ENCODE peak calls at places on chromosomes 16 and 17, in eight cellular contexts. A is fibroblast of mammary gland, L is spleen, I is HFF-Myc, X is suprapubic skin, D is brain microvascular endothelial cell, P is GM10248, E is neural crest cell. F is an unnamed sample.

GRCh38 chr17:75459590-75460267 is 3.3 kb downstream of the TMEM94 start:
- DNase-seq in A (no peak), L (no peak), I (no peak), X (no peak), D (no peak), P (no peak), E (no peak), F (no peak)

GRCh38 chr16:72787519-72788268 is 260.2 kb downstream of the ZFHX3 start:
- DNase-seq in A (peak), L (peak), I (peak), X (no peak), D (peak), P (peak), E (peak), F (peak)

GRCh38 chr17:77690271-77691161 is 268.0 kb upstream of the TNRC6C start:
- DNase-seq in A (no peak), L (no peak), I (peak), X (no peak), D (no peak), P (no peak), E (no peak), F (peak)

GRCh38 chr17:81968850-81969812 is 8.1 kb upstream of the NOTUM start:
- DNase-seq in A (no peak), L (no peak), I (no peak), X (no peak), D (no peak), P (no peak), E (no peak), F (no peak)

GRCh38 chr16:5252800-5253199 is 155.2 kb upstream of the EEF2KMT start:
- DNase-seq in A (no peak), L (no peak), I (no peak), X (no peak), D (no peak), P (no peak), E (no peak), F (no peak)

GRCh38 chr16:84243732-84244131 is 3.9 kb upstream of the KCNG4 start:
- DNase-seq in A (no peak), L (no peak), I (no peak), X (no peak), D (no peak), P (no peak), E (no peak), F (no peak)

GRCh38 chr17:72122336-72122667 is 1.5 kb downstream of the SOX9 start:
- DNase-seq in A (no peak), L (no peak), I (no peak), X (no peak), D (no peak), P (no peak), E (no peak), F (no peak)

GRCh38 chr17:71111460-71111859 is 942.1 kb downstream of the KCNJ2 start:
- DNase-seq in A (no peak), L (no peak), I (no peak), X (no peak), D (no peak), P (no peak), E (no peak), F (no peak)

GRCh38 chr17:69356625-69357024 is 29.7 kb upstream of the ABCA5 start:
- DNase-seq in A (no peak), L (no peak), I (no peak), X (no peak), D (no peak), P (no peak), E (no peak), F (no peak)

GRCh38 chr16:49366669-49367068 is 6.9 kb upstream of the C16orf78 start:
- DNase-seq in A (no peak), L (no peak), I (no peak), X (no peak), D (no peak), P (no peak), E (no peak), F (no peak)

GRCh38 chr16:80684906-80685305 is 119.5 kb downstream of the CDYL2 start:
- DNase-seq in A (no peak), L (no peak), I (no peak), X (no peak), D (no peak), P (no peak), E (no peak), F (peak)

GRCh38 chr16:2701272-2701671 is 18.8 kb downstream of the PRSS27 start:
- DNase-seq in A (no peak), L (no peak), I (no peak), X (no peak), D (no peak), P (no peak), E (no peak), F (no peak)

GRCh38 chr16:86905302-86905701 is 327.0 kb downstream of the FOXL1 start:
- DNase-seq in A (no peak), L (peak), I (no peak), X (no peak), D (no peak), P (no peak), E (no peak), F (no peak)

GRCh38 chr16:14002416-14002815 is 68.7 kb upstream of the MRTFB start:
- DNase-seq in A (peak), L (no peak), I (no peak), X (no peak), D (no peak), P (no peak), E (no peak), F (no peak)

GRCh38 chr16:65044861-65045260 is 77.0 kb downstream of the CDH11 start:
- DNase-seq in A (peak), L (no peak), I (no peak), X (no peak), D (peak), P (no peak), E (no peak), F (no peak)

GRCh38 chr16:19108409-19109287 is 5.1 kb upstream of the ITPRIPL2 start:
- DNase-seq in A (no peak), L (no peak), I (no peak), X (no peak), D (no peak), P (peak), E (no peak), F (no peak)

GRCh38 chr16:7405166-7405565 is 72.5 kb downstream of the RBFOX1 start:
- DNase-seq in A (no peak), L (no peak), I (no peak), X (no peak), D (no peak), P (no peak), E (no peak), F (no peak)

GRCh38 chr16:46629331-46629843 is 8.2 kb upstream of the SHCBP1 start:
- DNase-seq in A (peak), L (no peak), I (peak), X (no peak), D (peak), P (no peak), E (no peak), F (no peak)

GRCh38 chr17:29291163-29291752 is 2.7 kb downstream of the NUFIP2 start:
- DNase-seq in A (peak), L (no peak), I (peak), X (no peak), D (peak), P (peak), E (peak), F (no peak)

GRCh38 chr17:63358111-63358839 is 87.8 kb downstream of the CYB561 start:
- DNase-seq in A (peak), L (no peak), I (peak), X (no peak), D (peak), P (no peak), E (no peak), F (no peak)

GRCh38 chr17:62827722-62828498 is 19.8 kb upstream of the MARCHF10 start:
- DNase-seq in A (peak), L (no peak), I (no peak), X (no peak), D (peak), P (no peak), E (no peak), F (peak)

GRCh38 chr17:31200287-31200686 is 96.8 kb downstream of the OMG start:
- DNase-seq in A (no peak), L (no peak), I (no peak), X (no peak), D (no peak), P (no peak), E (no peak), F (no peak)

GRCh38 chr17:65055280-65055707 is 1.2 kb downstream of the GNA13 start:
- DNase-seq in A (no peak), L (no peak), I (no peak), X (no peak), D (no peak), P (no peak), E (no peak), F (no peak)

GRCh38 chr16:28597692-28598261 is 927 bp upstream of the SULT1A2 start:
- DNase-seq in A (no peak), L (peak), I (no peak), X (no peak), D (no peak), P (no peak), E (no peak), F (no peak)

DNA sequence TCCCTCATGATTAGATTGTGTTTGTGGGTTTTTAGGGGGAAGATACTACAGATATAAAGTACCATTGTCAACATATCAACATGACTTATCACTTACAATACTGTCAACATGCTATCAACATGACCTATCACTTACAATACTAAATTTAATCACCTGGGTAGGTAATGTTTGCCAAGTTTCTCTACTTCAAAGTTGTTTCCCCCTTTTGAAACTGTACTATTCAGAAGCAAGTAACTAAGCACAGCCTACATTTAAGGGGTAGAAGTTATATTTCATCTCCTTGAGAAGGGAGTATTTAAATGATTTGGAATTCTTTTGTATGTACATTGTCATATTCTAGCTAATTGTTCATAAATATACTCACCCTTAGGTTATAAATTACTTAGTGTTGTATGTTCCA is 68.7 kb downstream of the TRIM37 start:
- DNase-seq in A (no peak), L (no peak), I (no peak), X (no peak), D (no peak), P (no peak), E (no peak), F (no peak)
- TF ChIP-seq CTCF in A (no peak), L (no peak), I (no peak), X (no peak), D (no peak), P (no peak), E (no peak), F (no peak)

DNA sequence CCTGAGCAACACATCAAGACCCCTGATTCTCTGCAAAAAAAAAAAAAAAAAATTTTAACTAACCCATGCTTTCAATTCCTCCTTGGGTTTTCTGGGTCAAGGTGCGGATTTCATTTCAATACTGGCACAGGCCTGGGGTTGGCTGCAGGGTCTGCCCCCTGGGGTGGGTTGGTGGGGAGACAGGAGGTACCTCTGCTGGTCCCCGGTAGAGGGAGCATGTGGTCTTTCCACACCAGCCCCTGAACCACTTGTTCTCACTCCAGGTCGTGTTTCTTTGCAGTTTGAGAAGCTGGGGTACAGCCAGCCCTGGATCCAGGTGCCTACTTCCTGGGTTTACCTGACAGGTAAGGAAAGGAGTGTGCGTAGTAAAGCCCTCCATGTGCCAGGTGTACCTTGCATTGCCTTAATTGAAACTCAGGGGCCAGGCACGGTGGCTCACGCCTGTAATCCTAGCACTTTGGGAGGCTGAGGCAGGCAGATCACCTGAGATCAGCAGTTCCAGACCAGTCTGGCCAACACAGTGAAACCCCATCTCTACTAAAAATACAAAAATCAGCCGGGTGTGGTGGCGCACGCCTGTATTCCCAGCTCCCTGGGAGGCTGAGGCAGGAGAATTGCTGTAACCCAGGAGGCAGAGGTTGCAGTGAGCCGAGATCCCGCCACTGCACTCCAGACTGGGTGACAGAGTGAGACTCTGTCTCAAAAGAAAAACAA is 21.8 kb downstream of the SDR42E2 start:
- DNase-seq in A (no peak), L (no peak), I (no peak), X (no peak), D (no peak), P (peak), E (no peak), F (no peak)
- TF ChIP-seq CTCF in A (peak), L (no peak), I (peak), X (no peak), D (peak), P (peak), E (no peak), F (peak)

GRCh38 chr16:88936008-88936912 is 40.7 kb downstream of the CBFA2T3 start:
- DNase-seq in A (no peak), L (peak), I (no peak), X (no peak), D (no peak), P (peak), E (no peak), F (no peak)
- TF ChIP-seq CTCF in A (no peak), L (peak), I (no peak), X (no peak), D (no peak), P (peak), E (no peak), F (no peak)

GRCh38 chr17:47847341-47848197 is 3.4 kb downstream of the SP6 start:
- DNase-seq in A (peak), L (no peak), I (no peak), X (no peak), D (no peak), P (no peak), E (no peak), F (no peak)
- TF ChIP-seq CTCF in A (peak), L (no peak), I (peak), X (no peak), D (peak), P (peak), E (peak), F (peak)

DNA sequence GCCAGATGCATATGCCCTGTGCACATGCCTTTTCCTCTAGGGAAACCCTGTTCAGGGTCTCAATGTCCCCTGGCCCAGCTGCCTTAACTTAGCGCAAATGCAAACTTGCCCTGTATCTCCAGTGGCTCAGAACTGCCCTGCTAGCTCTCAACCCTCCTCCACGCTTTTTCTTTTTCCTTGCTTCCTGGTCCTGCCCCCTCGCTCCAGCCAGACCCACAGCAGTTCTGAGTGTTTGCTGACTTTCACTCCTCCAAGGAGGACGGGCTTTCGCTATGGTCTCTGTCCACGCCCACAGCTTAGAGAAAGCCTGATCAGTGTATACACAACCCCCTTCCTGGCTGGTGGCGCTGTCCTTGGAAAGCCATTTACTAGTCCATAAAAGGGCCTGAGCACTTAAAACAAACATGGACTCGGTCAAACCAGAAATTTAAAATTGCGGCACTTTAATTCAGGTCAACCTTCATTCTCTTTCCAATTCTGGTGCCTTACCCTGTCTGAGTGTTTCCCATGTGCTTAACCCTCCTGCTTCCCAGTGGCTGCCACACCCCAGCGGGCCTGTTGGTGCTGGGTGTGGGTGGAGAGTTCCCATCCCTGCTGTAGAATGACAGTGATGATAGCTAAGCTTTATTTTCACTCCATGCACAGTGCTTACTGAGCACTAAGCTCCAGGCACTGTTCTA is 15.6 kb upstream of the TMEM98 start:
- DNase-seq in A (peak), L (no peak), I (peak), X (peak), D (peak), P (no peak), E (no peak), F (no peak)
- TF ChIP-seq CTCF in A (peak), L (no peak), I (peak), X (no peak), D (peak), P (no peak), E (no peak), F (no peak)

DNA sequence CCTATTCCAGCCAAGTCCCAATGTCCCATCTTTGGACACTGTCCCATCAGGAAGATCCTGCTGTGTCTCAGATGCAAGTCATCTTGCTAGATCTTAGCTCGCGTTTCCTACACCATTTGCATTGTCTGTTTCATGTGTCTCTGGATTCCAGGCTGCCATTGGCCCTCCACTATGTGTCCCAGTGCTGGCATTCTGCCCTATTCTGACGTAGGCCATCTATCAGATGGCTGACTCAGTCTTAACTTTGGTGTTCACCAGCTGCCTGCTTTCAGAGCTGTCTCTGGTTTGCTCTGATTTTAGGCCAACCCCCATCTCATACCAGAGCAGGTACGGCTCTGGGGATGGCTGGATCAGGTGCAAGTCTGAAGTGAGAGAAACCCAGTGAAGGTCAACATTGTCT is 300.9 kb upstream of the ASIC2 start:
- DNase-seq in A (no peak), L (no peak), I (no peak), X (no peak), D (no peak), P (no peak), E (no peak), F (no peak)
- TF ChIP-seq CTCF in A (no peak), L (no peak), I (no peak), X (no peak), D (no peak), P (no peak), E (no peak), F (no peak)

F was measured in osteocyte.